ENCODE peak calls at places on chromosomes 12 and 14, in eight cellular contexts. N, W, T, P, C, E, G and R are unnamed samples. For H3K9me3, the result is how much of the 10 kb centered on the place peaks cover.

GRCh38 chr14:22403286-22403685 is 185.7 kb downstream of the DAD1 start:
- DNase-seq in G (no peak), T (no peak), C (no peak), N (no peak), E (no peak), W (no peak), P (no peak), R (no peak)

GRCh38 chr12:89252284-89252683 is 100.0 kb downstream of the DUSP6 start:
- DNase-seq in C (no peak), T (no peak), N (no peak), E (no peak), P (no peak), G (no peak), W (no peak), R (no peak)

GRCh38 chr14:72603639-72604038 is 290.3 kb downstream of the DPF3 start:
- DNase-seq in T (no peak), N (no peak), G (no peak), E (no peak), P (no peak), C (no peak), W (no peak), R (no peak)

GRCh38 chr12:28014196-28014595 is 41.7 kb upstream of the PTHLH start:
- DNase-seq in W (no peak), N (no peak), P (no peak), G (no peak), E (no peak), C (no peak), T (no peak), R (no peak)

GRCh38 chr12:53053223-53054111 is 3.6 kb downstream of the TNS2 start:
- DNase-seq in G (peak), T (peak), E (peak), W (peak), P (peak), N (no peak), C (peak), R (peak)

GRCh38 chr12:107558141-107558815 is 127.3 kb upstream of the PWP1 start:
- DNase-seq in W (no peak), E (peak), T (no peak), P (no peak), N (no peak), G (no peak), C (no peak), R (no peak)

GRCh38 chr14:81023095-81023710 is 67.8 kb downstream of the TSHR start:
- DNase-seq in G (no peak), T (no peak), P (no peak), N (no peak), W (no peak), E (no peak), C (no peak), R (no peak)

GRCh38 chr14:85466678-85467077 is 63.3 kb upstream of the FLRT2 start:
- DNase-seq in E (no peak), N (no peak), G (no peak), C (no peak), W (no peak), T (no peak), P (no peak), R (no peak)

GRCh38 chr12:46265102-46265501 is 3.7 kb downstream of the SLC38A1 start:
- DNase-seq in E (no peak), P (no peak), C (no peak), W (no peak), T (no peak), G (no peak), N (no peak), R (no peak)

GRCh38 chr12:75543529-75543928 is 32.1 kb upstream of the KRR1 start:
- DNase-seq in W (no peak), G (no peak), N (no peak), E (no peak), C (no peak), T (no peak), P (no peak), R (no peak)

GRCh38 chr12:118537481-118537917 is 161.1 kb downstream of the SUDS3 start:
- DNase-seq in P (peak), E (peak), N (no peak), G (no peak), W (no peak), C (no peak), T (no peak), R (no peak)

GRCh38 chr12:31837913-31838312 is 109.1 kb upstream of the AMN1 start:
- DNase-seq in P (no peak), E (no peak), N (no peak), C (no peak), G (no peak), T (no peak), W (no peak), R (no peak)
- H3K9me3 ChIP-seq in P (under half), E (under half), N (under half), C (under half), G (under half), T (under half), W (under half), R (under half)

GRCh38 chr12:82090188-82090587 is 268.0 kb downstream of the CCDC59 start:
- DNase-seq in T (no peak), W (no peak), N (no peak), G (no peak), C (no peak), P (no peak), E (no peak), R (no peak)

DNA sequence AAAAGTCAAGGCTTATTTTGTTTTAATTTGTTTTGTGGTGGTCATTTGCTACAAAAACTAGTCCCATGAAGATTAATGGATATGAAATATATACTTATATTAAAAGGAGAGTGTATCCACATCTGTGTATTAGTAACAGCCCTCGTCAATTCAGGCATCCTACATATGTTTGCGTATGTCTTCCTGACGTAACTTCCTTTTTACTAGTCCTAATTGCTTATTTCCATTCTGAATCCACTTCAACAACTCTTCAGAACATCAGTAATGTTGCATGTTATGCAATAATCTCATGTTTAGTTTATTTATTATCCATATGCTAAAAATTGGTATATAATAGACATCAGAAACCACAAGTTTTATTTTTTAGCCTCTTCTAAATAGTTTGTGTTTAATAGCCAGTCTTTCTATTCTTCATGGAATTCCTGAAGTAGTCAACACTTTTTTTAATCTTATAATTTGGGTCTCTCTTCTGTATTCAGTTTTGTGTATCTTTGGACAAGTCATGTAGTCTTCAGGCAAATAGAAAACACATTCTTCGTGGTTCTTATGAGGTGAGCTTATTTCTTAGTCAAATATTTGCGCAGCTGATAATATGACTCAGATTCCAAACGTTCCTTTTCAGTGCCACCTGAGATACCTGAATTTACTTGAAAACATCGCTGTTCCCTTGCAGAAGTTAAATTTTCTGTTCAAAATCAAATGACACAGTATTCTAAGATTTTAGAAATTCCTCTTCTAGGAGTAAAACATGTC is 268.6 kb downstream of the CCDC59 start:
- DNase-seq in C (no peak), T (no peak), N (no peak), E (no peak), W (no peak), G (no peak), P (no peak), R (no peak)
- H3K9me3 ChIP-seq in C (under half), T (under half), N (under half), E (under half), W (under half), G (under half), P (under half), R (under half)

GRCh38 chr14:105885561-105886320 is 359.4 kb downstream of the TMEM121 start:
- DNase-seq in W (peak), C (peak), P (peak), E (no peak), G (peak), T (no peak), N (peak), R (peak)
- H3K9me3 ChIP-seq in W (under half), C (under half), P (under half), E (half or more), G (under half), T (under half), N (under half), R (under half)

GRCh38 chr12:34402899-34403705 is 380.8 kb downstream of the ALG10 start:
- DNase-seq in T (no peak), C (peak), E (peak), W (peak), G (peak), N (peak), P (peak), R (no peak)

GRCh38 chr12:34401659-34402227 is 379.4 kb downstream of the ALG10 start:
- DNase-seq in W (peak), P (peak), T (no peak), C (peak), N (peak), E (no peak), G (no peak), R (no peak)

GRCh38 chr12:34400986-34401658 is 378.8 kb downstream of the ALG10 start:
- DNase-seq in W (peak), T (no peak), E (peak), N (peak), G (peak), P (peak), C (peak), R (no peak)

GRCh38 chr12:34403706-34404376 is 381.5 kb downstream of the ALG10 start:
- DNase-seq in G (peak), E (peak), N (peak), W (peak), T (no peak), C (peak), P (peak), R (peak)

DNA sequence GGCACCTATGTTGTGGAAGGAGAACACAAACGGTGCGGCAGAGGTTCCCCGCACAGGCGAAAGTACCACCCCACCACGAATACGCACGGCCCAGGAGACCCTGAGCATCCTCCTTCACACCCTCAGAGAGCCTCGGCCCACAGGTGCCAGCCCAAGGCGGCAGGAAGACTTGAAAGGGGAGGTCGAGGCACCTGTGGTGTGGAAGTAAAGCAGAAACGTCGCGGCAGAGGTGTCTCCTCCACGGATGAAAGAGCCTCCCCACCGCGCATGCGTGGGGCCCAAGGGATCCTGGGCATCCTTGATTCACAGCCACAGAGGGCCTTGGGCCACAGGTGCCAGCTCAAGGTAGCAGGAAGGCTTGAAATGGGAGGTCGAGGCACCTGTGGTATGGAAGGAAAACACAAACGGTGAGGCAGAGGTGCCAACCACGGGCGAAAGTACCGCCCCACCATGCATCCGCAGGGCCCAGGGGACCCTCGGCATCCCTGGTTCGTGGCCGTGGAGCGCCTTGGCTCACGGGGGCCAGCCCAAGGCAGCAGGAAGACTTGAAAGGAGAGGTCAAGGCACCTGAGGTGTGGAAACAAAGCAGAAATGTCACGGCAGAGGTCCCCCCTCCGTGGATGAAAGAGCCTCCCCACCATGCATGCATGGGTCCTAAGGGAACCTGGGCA is 380.1 kb downstream of the ALG10 start:
- DNase-seq in N (peak), W (peak), C (peak), T (no peak), G (peak), E (peak), P (peak), R (peak)
- H3K9me3 ChIP-seq in N (under half), W (half or more), C (under half), T (under half), G (under half), E (half or more), P (under half), R (under half)

DNA sequence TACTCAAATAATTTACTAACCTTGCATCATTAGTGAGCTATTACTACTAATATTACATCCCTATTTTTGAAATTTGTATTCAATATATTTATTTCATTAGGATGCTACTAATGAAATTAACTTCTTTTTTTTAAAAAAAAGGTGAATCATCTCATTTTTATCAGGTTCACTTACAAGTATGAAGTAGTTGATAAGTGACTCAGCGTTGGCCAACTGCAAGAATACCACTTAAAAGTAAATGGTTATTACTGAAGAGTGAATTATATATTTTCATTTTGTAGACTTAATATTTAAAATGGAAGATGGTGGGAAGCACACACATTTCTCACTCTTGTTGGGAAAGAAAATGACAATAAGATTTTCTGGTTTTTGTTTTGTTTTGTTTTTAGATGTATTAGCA is 19.6 kb downstream of the OR4N2 start:
- DNase-seq in W (no peak), T (no peak), N (no peak), P (no peak), C (no peak), E (no peak), G (no peak), R (no peak)
- H3K9me3 ChIP-seq in W (under half), T (under half), N (under half), P (under half), C (under half), E (half or more), G (under half), R (under half)

DNA sequence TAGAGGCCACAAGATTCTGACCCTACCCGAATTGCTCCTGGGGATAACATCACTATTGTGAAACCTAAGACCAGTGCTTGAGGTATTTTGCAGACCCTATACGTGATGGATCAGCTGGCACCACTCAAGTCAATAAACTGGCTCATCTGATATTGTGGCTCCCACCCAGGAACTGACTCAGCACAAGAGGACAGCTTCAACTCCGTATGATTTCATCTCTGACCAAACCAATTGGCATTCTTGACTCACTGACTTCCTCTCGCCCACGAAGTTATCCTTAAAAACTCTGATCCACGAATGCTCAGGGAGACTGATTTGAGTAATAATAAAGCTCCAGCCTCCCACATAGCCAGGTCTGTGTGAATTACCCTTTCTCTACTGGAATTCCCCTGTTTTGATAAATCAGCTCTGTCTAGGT is 1036.1 kb upstream of the TMEM132C start:
- DNase-seq in E (no peak), C (no peak), T (no peak), G (no peak), W (no peak), N (no peak), P (no peak), R (no peak)
- H3K9me3 ChIP-seq in E (under half), C (under half), T (under half), G (under half), W (under half), N (under half), P (under half), R (under half)

GRCh38 chr12:34299802-34300193 is 277.5 kb downstream of the ALG10 start:
- DNase-seq in C (no peak), N (no peak), E (no peak), G (peak), W (no peak), P (no peak), T (no peak), R (no peak)
- H3K9me3 ChIP-seq in C (under half), N (under half), E (half or more), G (under half), W (half or more), P (under half), T (under half), R (under half)